ENCODE peak calls at places on chromosomes 13 and 19, in eight cellular contexts. One of them, this sample, is unnamed.

GRCh38 chr13:51305558-51305957 is 33.9 kb upstream of the SERPINE3 start:
- DNase-seq in NCI-H1930: no peak
- DNase-seq in fibroblast of the aortic adventitia: peak
- DNase-seq in stimulated activated CD4-positive, alpha-beta T cell treated with anti-CD3 and anti-CD28 coated beads, Interleukin-2, amount 100 ng/mL, for 48 hours: no peak
- DNase-seq in stimulated activated CD8-positive, alpha-beta memory T cell treated with anti-CD3 and anti-CD28 coated beads, Interleukin-15, amount 100 ng/mL, for 24 hours: no peak
- DNase-seq in activated CD8-positive, alpha-beta memory T cell treated with anti-CD3 and anti-CD28 coated beads, Interleukin-2, amount 50 U/mL, for 4 hours: no peak
- DNase-seq in kidney glomerular epithelial cell: no peak
- DNase-seq in HT1080: no peak
- DNase-seq in this sample: no peak

GRCh38 chr19:33199441-33200265 is 5.5 kb downstream of the LRP3 start:
- DNase-seq in NCI-H1930: no peak
- DNase-seq in fibroblast of the aortic adventitia: no peak
- DNase-seq in stimulated activated CD4-positive, alpha-beta T cell treated with anti-CD3 and anti-CD28 coated beads, Interleukin-2, amount 100 ng/mL, for 48 hours: no peak
- DNase-seq in stimulated activated CD8-positive, alpha-beta memory T cell treated with anti-CD3 and anti-CD28 coated beads, Interleukin-15, amount 100 ng/mL, for 24 hours: no peak
- DNase-seq in activated CD8-positive, alpha-beta memory T cell treated with anti-CD3 and anti-CD28 coated beads, Interleukin-2, amount 50 U/mL, for 4 hours: no peak
- DNase-seq in kidney glomerular epithelial cell: no peak
- DNase-seq in HT1080: no peak
- DNase-seq in this sample: no peak

GRCh38 chr19:17406039-17406886 is 833 bp upstream of the BST2 start:
- DNase-seq in NCI-H1930: no peak
- DNase-seq in fibroblast of the aortic adventitia: no peak
- DNase-seq in stimulated activated CD4-positive, alpha-beta T cell treated with anti-CD3 and anti-CD28 coated beads, Interleukin-2, amount 100 ng/mL, for 48 hours: no peak
- DNase-seq in stimulated activated CD8-positive, alpha-beta memory T cell treated with anti-CD3 and anti-CD28 coated beads, Interleukin-15, amount 100 ng/mL, for 24 hours: no peak
- DNase-seq in activated CD8-positive, alpha-beta memory T cell treated with anti-CD3 and anti-CD28 coated beads, Interleukin-2, amount 50 U/mL, for 4 hours: no peak
- DNase-seq in kidney glomerular epithelial cell: no peak
- DNase-seq in HT1080: peak
- DNase-seq in this sample: no peak

GRCh38 chr19:8336665-8337064 is 6.4 kb downstream of the KANK3 start:
- DNase-seq in NCI-H1930: no peak
- DNase-seq in fibroblast of the aortic adventitia: no peak
- DNase-seq in stimulated activated CD4-positive, alpha-beta T cell treated with anti-CD3 and anti-CD28 coated beads, Interleukin-2, amount 100 ng/mL, for 48 hours: no peak
- DNase-seq in stimulated activated CD8-positive, alpha-beta memory T cell treated with anti-CD3 and anti-CD28 coated beads, Interleukin-15, amount 100 ng/mL, for 24 hours: no peak
- DNase-seq in activated CD8-positive, alpha-beta memory T cell treated with anti-CD3 and anti-CD28 coated beads, Interleukin-2, amount 50 U/mL, for 4 hours: no peak
- DNase-seq in kidney glomerular epithelial cell: no peak
- DNase-seq in HT1080: no peak
- DNase-seq in this sample: no peak

GRCh38 chr13:76019421-76020044 is 383.4 kb downstream of the LMO7 start:
- DNase-seq in NCI-H1930: no peak
- DNase-seq in fibroblast of the aortic adventitia: no peak
- DNase-seq in stimulated activated CD4-positive, alpha-beta T cell treated with anti-CD3 and anti-CD28 coated beads, Interleukin-2, amount 100 ng/mL, for 48 hours: no peak
- DNase-seq in stimulated activated CD8-positive, alpha-beta memory T cell treated with anti-CD3 and anti-CD28 coated beads, Interleukin-15, amount 100 ng/mL, for 24 hours: no peak
- DNase-seq in activated CD8-positive, alpha-beta memory T cell treated with anti-CD3 and anti-CD28 coated beads, Interleukin-2, amount 50 U/mL, for 4 hours: no peak
- DNase-seq in kidney glomerular epithelial cell: no peak
- DNase-seq in HT1080: peak
- DNase-seq in this sample: peak

GRCh38 chr13:45728759-45729158 is 26.6 kb downstream of the CBY2 start:
- DNase-seq in NCI-H1930: no peak
- DNase-seq in fibroblast of the aortic adventitia: no peak
- DNase-seq in stimulated activated CD4-positive, alpha-beta T cell treated with anti-CD3 and anti-CD28 coated beads, Interleukin-2, amount 100 ng/mL, for 48 hours: no peak
- DNase-seq in stimulated activated CD8-positive, alpha-beta memory T cell treated with anti-CD3 and anti-CD28 coated beads, Interleukin-15, amount 100 ng/mL, for 24 hours: no peak
- DNase-seq in activated CD8-positive, alpha-beta memory T cell treated with anti-CD3 and anti-CD28 coated beads, Interleukin-2, amount 50 U/mL, for 4 hours: no peak
- DNase-seq in kidney glomerular epithelial cell: no peak
- DNase-seq in HT1080: peak
- DNase-seq in this sample: no peak

GRCh38 chr13:78102121-78102677 is 183.6 kb upstream of the EDNRB start:
- DNase-seq in NCI-H1930: no peak
- DNase-seq in fibroblast of the aortic adventitia: peak
- DNase-seq in stimulated activated CD4-positive, alpha-beta T cell treated with anti-CD3 and anti-CD28 coated beads, Interleukin-2, amount 100 ng/mL, for 48 hours: no peak
- DNase-seq in stimulated activated CD8-positive, alpha-beta memory T cell treated with anti-CD3 and anti-CD28 coated beads, Interleukin-15, amount 100 ng/mL, for 24 hours: no peak
- DNase-seq in activated CD8-positive, alpha-beta memory T cell treated with anti-CD3 and anti-CD28 coated beads, Interleukin-2, amount 50 U/mL, for 4 hours: no peak
- DNase-seq in kidney glomerular epithelial cell: no peak
- DNase-seq in HT1080: peak
- DNase-seq in this sample: no peak

GRCh38 chr13:40061466-40062450 is 406.3 kb downstream of the COG6 start:
- DNase-seq in NCI-H1930: no peak
- DNase-seq in fibroblast of the aortic adventitia: no peak
- DNase-seq in stimulated activated CD4-positive, alpha-beta T cell treated with anti-CD3 and anti-CD28 coated beads, Interleukin-2, amount 100 ng/mL, for 48 hours: no peak
- DNase-seq in stimulated activated CD8-positive, alpha-beta memory T cell treated with anti-CD3 and anti-CD28 coated beads, Interleukin-15, amount 100 ng/mL, for 24 hours: no peak
- DNase-seq in activated CD8-positive, alpha-beta memory T cell treated with anti-CD3 and anti-CD28 coated beads, Interleukin-2, amount 50 U/mL, for 4 hours: no peak
- DNase-seq in kidney glomerular epithelial cell: no peak
- DNase-seq in HT1080: peak
- DNase-seq in this sample: no peak

GRCh38 chr13:80115616-80116015 is 225.3 kb downstream of the SPRY2 start:
- DNase-seq in NCI-H1930: no peak
- DNase-seq in fibroblast of the aortic adventitia: no peak
- DNase-seq in stimulated activated CD4-positive, alpha-beta T cell treated with anti-CD3 and anti-CD28 coated beads, Interleukin-2, amount 100 ng/mL, for 48 hours: no peak
- DNase-seq in stimulated activated CD8-positive, alpha-beta memory T cell treated with anti-CD3 and anti-CD28 coated beads, Interleukin-15, amount 100 ng/mL, for 24 hours: no peak
- DNase-seq in activated CD8-positive, alpha-beta memory T cell treated with anti-CD3 and anti-CD28 coated beads, Interleukin-2, amount 50 U/mL, for 4 hours: no peak
- DNase-seq in kidney glomerular epithelial cell: no peak
- DNase-seq in HT1080: no peak
- DNase-seq in this sample: no peak

GRCh38 chr13:98766120-98766519 is 13.6 kb upstream of the SLC15A1 start:
- DNase-seq in NCI-H1930: no peak
- DNase-seq in fibroblast of the aortic adventitia: no peak
- DNase-seq in stimulated activated CD4-positive, alpha-beta T cell treated with anti-CD3 and anti-CD28 coated beads, Interleukin-2, amount 100 ng/mL, for 48 hours: no peak
- DNase-seq in stimulated activated CD8-positive, alpha-beta memory T cell treated with anti-CD3 and anti-CD28 coated beads, Interleukin-15, amount 100 ng/mL, for 24 hours: no peak
- DNase-seq in activated CD8-positive, alpha-beta memory T cell treated with anti-CD3 and anti-CD28 coated beads, Interleukin-2, amount 50 U/mL, for 4 hours: no peak
- DNase-seq in kidney glomerular epithelial cell: no peak
- DNase-seq in HT1080: no peak
- DNase-seq in this sample: no peak

GRCh38 chr19:19595171-19595701 is 23.3 kb downstream of the PBX4 start:
- DNase-seq in NCI-H1930: no peak
- DNase-seq in fibroblast of the aortic adventitia: peak
- DNase-seq in stimulated activated CD4-positive, alpha-beta T cell treated with anti-CD3 and anti-CD28 coated beads, Interleukin-2, amount 100 ng/mL, for 48 hours: no peak
- DNase-seq in stimulated activated CD8-positive, alpha-beta memory T cell treated with anti-CD3 and anti-CD28 coated beads, Interleukin-15, amount 100 ng/mL, for 24 hours: no peak
- DNase-seq in activated CD8-positive, alpha-beta memory T cell treated with anti-CD3 and anti-CD28 coated beads, Interleukin-2, amount 50 U/mL, for 4 hours: no peak
- DNase-seq in kidney glomerular epithelial cell: no peak
- DNase-seq in HT1080: no peak
- DNase-seq in this sample: no peak

GRCh38 chr19:39405261-39405912 is 1.3 kb upstream of the ZFP36 start:
- DNase-seq in NCI-H1930: no peak
- DNase-seq in fibroblast of the aortic adventitia: peak
- DNase-seq in stimulated activated CD4-positive, alpha-beta T cell treated with anti-CD3 and anti-CD28 coated beads, Interleukin-2, amount 100 ng/mL, for 48 hours: no peak
- DNase-seq in stimulated activated CD8-positive, alpha-beta memory T cell treated with anti-CD3 and anti-CD28 coated beads, Interleukin-15, amount 100 ng/mL, for 24 hours: no peak
- DNase-seq in activated CD8-positive, alpha-beta memory T cell treated with anti-CD3 and anti-CD28 coated beads, Interleukin-2, amount 50 U/mL, for 4 hours: no peak
- DNase-seq in kidney glomerular epithelial cell: no peak
- DNase-seq in HT1080: no peak
- DNase-seq in this sample: no peak

GRCh38 chr13:23859455-23859854 is 29.7 kb downstream of the MIPEP start:
- DNase-seq in NCI-H1930: no peak
- DNase-seq in fibroblast of the aortic adventitia: no peak
- DNase-seq in stimulated activated CD4-positive, alpha-beta T cell treated with anti-CD3 and anti-CD28 coated beads, Interleukin-2, amount 100 ng/mL, for 48 hours: no peak
- DNase-seq in stimulated activated CD8-positive, alpha-beta memory T cell treated with anti-CD3 and anti-CD28 coated beads, Interleukin-15, amount 100 ng/mL, for 24 hours: no peak
- DNase-seq in activated CD8-positive, alpha-beta memory T cell treated with anti-CD3 and anti-CD28 coated beads, Interleukin-2, amount 50 U/mL, for 4 hours: no peak
- DNase-seq in kidney glomerular epithelial cell: no peak
- DNase-seq in HT1080: no peak
- DNase-seq in this sample: no peak

GRCh38 chr13:28685892-28686291 is 27.0 kb downstream of the POMP start:
- DNase-seq in NCI-H1930: no peak
- DNase-seq in fibroblast of the aortic adventitia: no peak
- DNase-seq in stimulated activated CD4-positive, alpha-beta T cell treated with anti-CD3 and anti-CD28 coated beads, Interleukin-2, amount 100 ng/mL, for 48 hours: no peak
- DNase-seq in stimulated activated CD8-positive, alpha-beta memory T cell treated with anti-CD3 and anti-CD28 coated beads, Interleukin-15, amount 100 ng/mL, for 24 hours: no peak
- DNase-seq in activated CD8-positive, alpha-beta memory T cell treated with anti-CD3 and anti-CD28 coated beads, Interleukin-2, amount 50 U/mL, for 4 hours: no peak
- DNase-seq in kidney glomerular epithelial cell: no peak
- DNase-seq in HT1080: no peak
- DNase-seq in this sample: no peak

GRCh38 chr13:45105895-45106294 is 14.4 kb upstream of the GTF2F2 start:
- DNase-seq in NCI-H1930: no peak
- DNase-seq in fibroblast of the aortic adventitia: no peak
- DNase-seq in stimulated activated CD4-positive, alpha-beta T cell treated with anti-CD3 and anti-CD28 coated beads, Interleukin-2, amount 100 ng/mL, for 48 hours: no peak
- DNase-seq in stimulated activated CD8-positive, alpha-beta memory T cell treated with anti-CD3 and anti-CD28 coated beads, Interleukin-15, amount 100 ng/mL, for 24 hours: no peak
- DNase-seq in activated CD8-positive, alpha-beta memory T cell treated with anti-CD3 and anti-CD28 coated beads, Interleukin-2, amount 50 U/mL, for 4 hours: no peak
- DNase-seq in kidney glomerular epithelial cell: no peak
- DNase-seq in HT1080: no peak
- DNase-seq in this sample: no peak

GRCh38 chr13:25365720-25366235 is 6.0 kb upstream of the ATP8A2 start:
- DNase-seq in NCI-H1930: no peak
- DNase-seq in fibroblast of the aortic adventitia: no peak
- DNase-seq in stimulated activated CD4-positive, alpha-beta T cell treated with anti-CD3 and anti-CD28 coated beads, Interleukin-2, amount 100 ng/mL, for 48 hours: no peak
- DNase-seq in stimulated activated CD8-positive, alpha-beta memory T cell treated with anti-CD3 and anti-CD28 coated beads, Interleukin-15, amount 100 ng/mL, for 24 hours: no peak
- DNase-seq in activated CD8-positive, alpha-beta memory T cell treated with anti-CD3 and anti-CD28 coated beads, Interleukin-2, amount 50 U/mL, for 4 hours: no peak
- DNase-seq in kidney glomerular epithelial cell: no peak
- DNase-seq in HT1080: no peak
- DNase-seq in this sample: no peak